ENCODE peak calls at places on chromosomes 11 and 22, in six cellular contexts. One of them, this sample, is unnamed.

GRCh38 chr11:27902981-27903624 is 202.8 kb upstream of the BDNF start:
- DNase-seq in ovary: no peak
- DNase-seq in AG04450: no peak
- DNase-seq in HCT116: no peak
- DNase-seq in GM12878: no peak
- DNase-seq in adrenal gland: no peak
- DNase-seq in this sample: no peak

GRCh38 chr11:9678576-9678975 is 14.7 kb downstream of the SWAP70 start:
- DNase-seq in GM12878: no peak
- DNase-seq in HCT116: no peak
- DNase-seq in adrenal gland: no peak
- DNase-seq in ovary: no peak
- DNase-seq in AG04450: no peak
- DNase-seq in this sample: no peak

GRCh38 chr11:93905384-93905783 is 55.0 kb upstream of the VSTM5 start:
- DNase-seq in adrenal gland: no peak
- DNase-seq in GM12878: no peak
- DNase-seq in HCT116: no peak
- DNase-seq in ovary: no peak
- DNase-seq in AG04450: peak; percentile 20
- DNase-seq in this sample: no peak

GRCh38 chr11:94762208-94762607 is 5.9 kb upstream of the AMOTL1 start:
- DNase-seq in adrenal gland: no peak
- DNase-seq in GM12878: no peak
- DNase-seq in HCT116: peak; percentile 34
- DNase-seq in ovary: no peak
- DNase-seq in AG04450: no peak
- DNase-seq in this sample: no peak

GRCh38 chr11:19441752-19442553 is 201.2 kb upstream of the E2F8 start:
- DNase-seq in GM12878: peak; percentile 95
- DNase-seq in ovary: no peak
- DNase-seq in HCT116: peak; percentile 66
- DNase-seq in AG04450: peak; percentile 87
- DNase-seq in adrenal gland: peak; percentile 42
- DNase-seq in this sample: peak; percentile 82

GRCh38 chr11:13009921-13010736 is 1.0 kb downstream of the RASSF10 start:
- DNase-seq in adrenal gland: no peak
- DNase-seq in GM12878: no peak
- DNase-seq in HCT116: no peak
- DNase-seq in ovary: no peak
- DNase-seq in AG04450: no peak
- DNase-seq in this sample: no peak

GRCh38 chr11:76803811-76804600 is 20.9 kb downstream of the TSKU start:
- DNase-seq in HCT116: no peak
- DNase-seq in AG04450: no peak
- DNase-seq in ovary: no peak
- DNase-seq in GM12878: no peak
- DNase-seq in adrenal gland: no peak
- DNase-seq in this sample: no peak

GRCh38 chr11:83044958-83045712 is 26.6 kb downstream of the RAB30 start:
- DNase-seq in AG04450: peak; percentile 64
- DNase-seq in adrenal gland: no peak
- DNase-seq in GM12878: no peak
- DNase-seq in HCT116: no peak
- DNase-seq in ovary: no peak
- DNase-seq in this sample: no peak

GRCh38 chr11:7252683-7253213 is 1.0 kb downstream of the SYT9 start:
- DNase-seq in adrenal gland: no peak
- DNase-seq in ovary: no peak
- DNase-seq in AG04450: no peak
- DNase-seq in HCT116: no peak
- DNase-seq in GM12878: no peak
- DNase-seq in this sample: no peak

GRCh38 chr11:128848815-128849455 is 18.2 kb downstream of the KCNJ1 start:
- DNase-seq in AG04450: no peak
- DNase-seq in HCT116: peak; percentile 49
- DNase-seq in ovary: no peak
- DNase-seq in GM12878: no peak
- DNase-seq in adrenal gland: peak; percentile 48
- DNase-seq in this sample: peak; percentile 54

GRCh38 chr11:23903044-23903704 is 593.7 kb upstream of the LUZP2 start:
- DNase-seq in GM12878: no peak
- DNase-seq in HCT116: no peak
- DNase-seq in adrenal gland: no peak
- DNase-seq in AG04450: peak; percentile 83
- DNase-seq in ovary: no peak
- DNase-seq in this sample: no peak

GRCh38 chr11:19679952-19680823 is 32.4 kb upstream of the NAV2 start:
- DNase-seq in AG04450: peak; percentile 94
- DNase-seq in HCT116: peak; percentile 75
- DNase-seq in ovary: peak; percentile 54
- DNase-seq in GM12878: no peak
- DNase-seq in adrenal gland: peak; percentile 98
- DNase-seq in this sample: no peak

GRCh38 chr11:12868315-12869073 is 140.6 kb upstream of the RASSF10 start:
- DNase-seq in AG04450: no peak
- DNase-seq in adrenal gland: no peak
- DNase-seq in HCT116: no peak
- DNase-seq in ovary: no peak
- DNase-seq in GM12878: no peak
- DNase-seq in this sample: no peak

GRCh38 chr11:27294654-27295053 is 68.4 kb downstream of the CCDC34 start:
- DNase-seq in HCT116: no peak
- DNase-seq in adrenal gland: no peak
- DNase-seq in GM12878: no peak
- DNase-seq in AG04450: no peak
- DNase-seq in ovary: no peak
- DNase-seq in this sample: no peak

GRCh38 chr11:104853276-104853675 is 45.0 kb downstream of the CASP12 start:
- DNase-seq in ovary: no peak
- DNase-seq in HCT116: no peak
- DNase-seq in GM12878: no peak
- DNase-seq in adrenal gland: no peak
- DNase-seq in AG04450: no peak
- DNase-seq in this sample: no peak

GRCh38 chr11:104856607-104857006 is 41.7 kb downstream of the CASP12 start:
- DNase-seq in adrenal gland: no peak
- DNase-seq in AG04450: no peak
- DNase-seq in ovary: no peak
- DNase-seq in GM12878: no peak
- DNase-seq in HCT116: no peak
- DNase-seq in this sample: no peak

GRCh38 chr11:104858882-104859735 is 39.2 kb downstream of the CASP12 start:
- DNase-seq in HCT116: no peak
- DNase-seq in ovary: no peak
- DNase-seq in adrenal gland: no peak
- DNase-seq in AG04450: no peak
- DNase-seq in GM12878: no peak
- DNase-seq in this sample: no peak
- H3K4me3 ChIP-seq in HCT116: no peak overlapping the region
- H3K4me3 ChIP-seq in ovary: no peak overlapping the region
- H3K4me3 ChIP-seq in adrenal gland: no peak overlapping the region
- H3K4me3 ChIP-seq in AG04450: no peak overlapping the region
- H3K4me3 ChIP-seq in GM12878: no peak overlapping the region
- H3K4me3 ChIP-seq in this sample: no peak overlapping the region

GRCh38 chr11:92703431-92703830 is 266.0 kb upstream of the MTNR1B start:
- DNase-seq in ovary: no peak
- DNase-seq in GM12878: no peak
- DNase-seq in HCT116: no peak
- DNase-seq in adrenal gland: no peak
- DNase-seq in AG04450: no peak
- DNase-seq in this sample: no peak
- H3K27me3 ChIP-seq in ovary: no peaks in the 10 kb centered on the region
- H3K27me3 ChIP-seq in GM12878: no peaks in the 10 kb centered on the region
- H3K27me3 ChIP-seq in HCT116: no peaks in the 10 kb centered on the region
- H3K27me3 ChIP-seq in adrenal gland: no peaks in the 10 kb centered on the region
- H3K27me3 ChIP-seq in AG04450: no peaks in the 10 kb centered on the region
- H3K27me3 ChIP-seq in this sample: no peaks in the 10 kb centered on the region

DNA sequence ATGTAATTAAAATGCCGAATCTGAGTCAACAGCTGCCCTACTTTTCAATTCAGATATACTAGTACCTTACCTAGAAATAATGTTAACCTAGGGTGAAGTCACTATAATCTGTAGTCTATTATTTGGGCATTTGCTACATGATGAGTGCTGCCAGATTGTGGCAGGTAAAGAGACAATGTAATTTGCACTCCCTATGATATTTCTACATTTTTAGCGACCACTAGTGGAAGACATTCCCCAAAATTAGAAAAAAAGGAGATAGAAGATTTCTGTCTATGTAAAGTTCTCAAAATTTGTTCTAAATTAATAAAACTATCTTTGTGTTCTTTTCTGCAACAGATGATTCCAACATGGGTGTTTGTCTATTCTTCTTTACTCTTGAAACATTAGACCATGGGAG is 14.1 kb downstream of the MS4A1 start:
- DNase-seq in ovary: no peak
- DNase-seq in GM12878: no peak
- DNase-seq in adrenal gland: no peak
- DNase-seq in AG04450: no peak
- DNase-seq in HCT116: no peak
- DNase-seq in this sample: no peak
- TF ChIP-seq CTCF in ovary: no peak
- TF ChIP-seq CTCF in GM12878: peak; percentile 16
- TF ChIP-seq CTCF in adrenal gland: no peak
- TF ChIP-seq CTCF in AG04450: no peak
- TF ChIP-seq CTCF in HCT116: peak; percentile 46
- TF ChIP-seq CTCF in this sample: peak; percentile 9

DNA sequence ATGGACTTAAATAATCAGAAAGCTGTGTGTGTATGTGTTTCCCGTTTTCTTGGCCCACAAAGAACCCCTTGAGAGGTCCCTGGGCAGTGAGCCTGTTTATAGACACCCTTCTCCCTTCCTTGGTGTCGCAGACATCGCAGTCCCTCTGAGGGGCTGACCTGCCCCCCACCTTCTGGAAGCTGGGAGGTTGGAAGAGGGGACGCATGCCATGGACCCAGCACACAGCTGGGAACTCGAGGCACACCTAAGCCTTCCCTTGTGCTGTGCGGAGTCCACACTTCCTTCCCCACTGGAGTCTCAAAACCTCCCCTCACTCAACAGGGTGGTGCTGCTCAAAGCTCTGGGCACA is 514 bp upstream of the APOBEC3B start:
- DNase-seq in adrenal gland: no peak
- DNase-seq in AG04450: no peak
- DNase-seq in ovary: peak; percentile 23
- DNase-seq in GM12878: no peak
- DNase-seq in HCT116: no peak
- DNase-seq in this sample: peak; percentile 58
- H3K4me3 ChIP-seq in adrenal gland: no peak overlapping the region
- H3K4me3 ChIP-seq in AG04450: peak overlapping the region; percentile 53
- H3K4me3 ChIP-seq in ovary: peak overlapping the region; percentile 43
- H3K4me3 ChIP-seq in GM12878: peak overlapping the region; percentile 64
- H3K4me3 ChIP-seq in HCT116: no peak overlapping the region
- H3K4me3 ChIP-seq in this sample: peak overlapping the region; percentile 62

DNA sequence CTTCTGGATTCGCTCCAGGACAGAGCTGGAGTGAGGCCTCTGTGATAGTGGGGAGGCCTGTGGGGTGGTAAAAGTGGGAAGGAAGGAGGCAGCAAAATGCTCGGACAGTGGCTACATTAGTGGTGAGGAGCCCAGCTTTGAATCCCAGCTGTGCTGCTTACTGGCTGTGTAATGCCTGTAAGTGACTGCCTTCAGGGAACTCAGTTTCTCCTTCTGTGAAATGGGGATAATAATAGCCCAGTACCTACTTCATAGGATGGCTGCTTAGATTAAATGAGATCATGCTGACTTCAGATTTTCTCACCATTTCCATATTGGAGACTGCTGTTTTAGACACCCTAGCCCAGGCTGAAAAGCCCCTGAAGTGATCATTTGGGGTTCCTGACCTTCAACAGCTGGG is 8.4 kb upstream of the ALX4 start:
- DNase-seq in GM12878: no peak
- DNase-seq in adrenal gland: no peak
- DNase-seq in ovary: no peak
- DNase-seq in AG04450: no peak
- DNase-seq in HCT116: no peak
- DNase-seq in this sample: no peak
- H3K27me3 ChIP-seq in GM12878: peaks cover 45% of the 10 kb centered on the region
- H3K27me3 ChIP-seq in adrenal gland: peaks cover 93% of the 10 kb centered on the region
- H3K27me3 ChIP-seq in ovary: no peaks in the 10 kb centered on the region
- H3K27me3 ChIP-seq in AG04450: peaks cover 98% of the 10 kb centered on the region
- H3K27me3 ChIP-seq in HCT116: peaks cover 50% of the 10 kb centered on the region
- H3K27me3 ChIP-seq in this sample: peaks cover 11% of the 10 kb centered on the region

GRCh38 chr11:15091620-15092019 is 18.2 kb downstream of the CALCB start:
- DNase-seq in HCT116: no peak
- DNase-seq in ovary: no peak
- DNase-seq in adrenal gland: no peak
- DNase-seq in AG04450: no peak
- DNase-seq in GM12878: no peak
- DNase-seq in this sample: no peak

GRCh38 chr11:15095736-15096228 is 18.9 kb upstream of the INSC start:
- DNase-seq in AG04450: no peak
- DNase-seq in ovary: no peak
- DNase-seq in GM12878: no peak
- DNase-seq in adrenal gland: no peak
- DNase-seq in HCT116: no peak
- DNase-seq in this sample: no peak

GRCh38 chr11:15093432-15093831 is 20.0 kb downstream of the CALCB start:
- DNase-seq in AG04450: no peak
- DNase-seq in HCT116: no peak
- DNase-seq in adrenal gland: no peak
- DNase-seq in ovary: no peak
- DNase-seq in GM12878: no peak
- DNase-seq in this sample: no peak

DNA sequence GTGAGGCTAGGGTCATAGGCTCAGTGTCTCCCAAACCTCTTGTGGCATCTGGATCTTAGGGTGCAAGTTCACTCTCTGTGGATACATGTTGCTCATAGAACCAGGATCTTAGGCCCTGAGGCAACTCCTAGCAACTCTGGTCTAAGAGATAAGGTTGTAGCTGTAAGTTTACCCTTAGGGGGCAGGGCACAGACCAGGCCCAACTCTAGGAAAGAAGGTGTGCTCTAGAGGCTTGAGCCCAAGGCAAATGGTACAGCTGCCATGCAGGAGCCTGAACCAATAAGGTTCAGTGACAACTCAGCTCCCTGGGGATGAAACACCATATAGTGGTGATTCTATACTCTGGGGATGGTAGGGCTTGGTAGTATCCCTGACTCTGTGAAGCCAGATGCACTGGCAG is 17.8 kb downstream of the CALCB start:
- DNase-seq in adrenal gland: no peak
- DNase-seq in HCT116: no peak
- DNase-seq in GM12878: no peak
- DNase-seq in AG04450: no peak
- DNase-seq in ovary: no peak
- DNase-seq in this sample: no peak
- TF ChIP-seq CTCF in adrenal gland: no peak
- TF ChIP-seq CTCF in HCT116: no peak
- TF ChIP-seq CTCF in GM12878: no peak
- TF ChIP-seq CTCF in AG04450: no peak
- TF ChIP-seq CTCF in ovary: no peak
- TF ChIP-seq CTCF in this sample: no peak

DNA sequence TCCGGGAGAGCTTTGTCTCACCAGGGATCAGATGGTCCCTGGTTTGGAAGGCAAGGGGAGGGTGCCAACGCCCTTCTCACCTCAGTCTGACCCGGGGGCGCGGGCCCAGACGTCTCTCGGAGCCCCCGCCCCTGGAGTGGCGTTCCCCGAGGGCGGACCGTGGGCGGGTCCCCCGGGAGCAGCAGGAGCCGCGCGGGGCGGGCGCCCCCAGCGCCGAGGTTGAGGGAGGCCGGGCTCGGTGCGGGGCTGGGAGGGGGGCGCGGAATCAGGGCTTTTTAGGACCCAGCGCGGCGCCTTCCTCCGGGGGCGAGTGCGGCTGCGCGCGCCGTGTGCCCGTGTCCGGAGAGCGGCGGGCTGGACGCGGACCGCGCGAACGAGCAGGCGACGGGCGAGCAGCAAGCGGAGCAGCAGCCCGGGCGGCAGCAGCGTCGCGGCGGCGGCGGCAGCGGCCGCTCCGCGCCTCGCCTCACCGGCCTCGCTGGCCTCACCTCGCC is at the start of gene KCNC1:
- DNase-seq in ovary: peak; percentile 12
- DNase-seq in GM12878: no peak
- DNase-seq in AG04450: no peak
- DNase-seq in adrenal gland: peak; percentile 39
- DNase-seq in HCT116: no peak
- DNase-seq in this sample: no peak
- H3K4me3 ChIP-seq in ovary: peak within 1 kb of the TSS; percentile 31
- H3K4me3 ChIP-seq in GM12878: no peak within 1 kb of the TSS
- H3K4me3 ChIP-seq in AG04450: peak within 1 kb of the TSS; percentile 37
- H3K4me3 ChIP-seq in adrenal gland: no peak within 1 kb of the TSS
- H3K4me3 ChIP-seq in HCT116: no peak within 1 kb of the TSS
- H3K4me3 ChIP-seq in this sample: peak within 1 kb of the TSS; percentile 17

This sample was measured in GM06990.